ENCODE peak calls at places on chromosome 1, in eight cellular contexts. B is germinal center; Z is activated CD4-positive, CD25-positive, alpha-beta regulatory T cell; Q is lung microvascular endothelial cell; X is RWPE1; F is stimulated activated effector memory CD8-positive, alpha-beta T cell treated with anti-CD3 and anti-CD28 coated beads, Interleukin-12 subunit alpha, Interleukin-12 subunit beta, amount 100 ng/mL, for 72 hours; R is iPS-NIHi11; S is activated gamma-delta T cell. Y is an unnamed sample.

GRCh38 chr1:89884718-89885596 is 64.1 kb downstream of the LRRC8D start:
- DNase-seq in B (no peak), Z (no peak), Q (peak; percentile 57), X (peak; percentile 79), F (no peak), R (no peak), S (no peak), Y (no peak)

GRCh38 chr1:181656491-181656890 is 173.2 kb downstream of the CACNA1E start:
- DNase-seq in B (no peak), Z (no peak), Q (peak; percentile 22), X (no peak), F (no peak), R (no peak), S (no peak), Y (no peak)

GRCh38 chr1:10292188-10292587 is 81.8 kb downstream of the KIF1B start:
- DNase-seq in B (no peak), Z (no peak), Q (no peak), X (no peak), F (no peak), R (no peak), S (no peak), Y (no peak)

GRCh38 chr1:24191860-24192259 is 4.8 kb upstream of the IFNLR1 start:
- DNase-seq in B (no peak), Z (no peak), Q (no peak), X (peak; percentile 82), F (peak; percentile 22), R (no peak), S (no peak), Y (no peak)

GRCh38 chr1:206982216-206982615 is 12.0 kb upstream of the FCAMR start:
- DNase-seq in B (peak; percentile 65), Z (peak; percentile 18), Q (peak; percentile 53), X (peak; percentile 70), F (peak; percentile 34), R (peak; percentile 65), S (no peak), Y (no peak)

GRCh38 chr1:110524311-110525249 is 5.6 kb upstream of the KCNA10 start:
- DNase-seq in B (peak; percentile 59), Z (peak; percentile 4), Q (peak; percentile 69), X (peak; percentile 25), F (peak; percentile 33), R (peak; percentile 85), S (no peak), Y (no peak)

GRCh38 chr1:185733818-185734709 is at the start of gene HMCN1:
- DNase-seq in B (no peak), Z (no peak), Q (peak; percentile 84), X (peak; percentile 24), F (no peak), R (peak; percentile 81), S (no peak), Y (no peak)

GRCh38 chr1:203626910-203627246 is 246 bp downstream of the ATP2B4 start:
- DNase-seq in B (no peak), Z (no peak), Q (peak; percentile 29), X (no peak), F (no peak), R (peak; percentile 63), S (no peak), Y (no peak)

GRCh38 chr1:110879758-110880606 is 7.0 kb downstream of the CD53 start:
- DNase-seq in B (no peak), Z (peak; percentile 26), Q (no peak), X (no peak), F (peak; percentile 46), R (no peak), S (no peak), Y (no peak)

GRCh38 chr1:14969006-14969405 is 184.5 kb upstream of the TMEM51 start:
- DNase-seq in B (no peak), Z (no peak), Q (no peak), X (no peak), F (no peak), R (no peak), S (no peak), Y (no peak)

Y was measured in cortex of kidney.